ENCODE peak calls at places on chromosomes 5 and 9, in six cellular contexts. V is right lobe of liver, H is AG08396, A is AG08395, R is HFF-Myc, L is small intestine. T is an unnamed sample.
A peak's percentile ranks its signal among the peaks of the same experiment; 100 is the strongest.

GRCh38 chr9:119322137-119322695 is 47.0 kb downstream of the BRINP1 start:
- DNase-seq in V (no peak), H (no peak), A (no peak), R (no peak), L (no peak), T (no peak)

GRCh38 chr9:130036099-130036498 is 6.9 kb downstream of the FNBP1 start:
- DNase-seq in V (no peak), H (no peak), A (no peak), R (no peak), L (no peak), T (no peak)

GRCh38 chr5:157564149-157564711 is 11.3 kb downstream of the ADAM19 start:
- DNase-seq in V (no peak), H (no peak), A (no peak), R (no peak), L (peak; percentile 35), T (no peak)

GRCh38 chr5:129096382-129096991 is 1.9 kb downstream of the ISOC1 start:
- DNase-seq in V (no peak), H (no peak), A (no peak), R (no peak), L (peak; percentile 37), T (no peak)

GRCh38 chr9:127825319-127826051 is 22.8 kb downstream of the FPGS start:
- DNase-seq in V (peak; percentile 89), H (no peak), A (no peak), R (no peak), L (peak; percentile 34), T (no peak)

GRCh38 chr5:157651623-157652376 is 438 bp downstream of the SOX30 start:
- DNase-seq in V (peak; percentile 72), H (no peak), A (peak; percentile 48), R (no peak), L (peak; percentile 87), T (no peak)

GRCh38 chr9:133320421-133320881 is 15.5 kb downstream of the SURF6 start:
- DNase-seq in V (no peak), H (no peak), A (no peak), R (no peak), L (no peak), T (no peak)

GRCh38 chr5:122775713-122776084 is 819 bp downstream of the SNX2 start:
- DNase-seq in V (no peak), H (no peak), A (peak; percentile 5), R (no peak), L (peak; percentile 31), T (no peak)

GRCh38 chr5:150352531-150353394 is 4.7 kb upstream of the TCOF1 start:
- DNase-seq in V (no peak), H (no peak), A (no peak), R (no peak), L (no peak), T (no peak)

GRCh38 chr5:136007271-136007670 is 21.5 kb upstream of the TGFBI start:
- DNase-seq in V (no peak), H (no peak), A (no peak), R (no peak), L (no peak), T (no peak)

GRCh38 chr5:78964889-78965288 is 20.2 kb downstream of the ARSB start:
- DNase-seq in V (no peak), H (peak; percentile 22), A (peak; percentile 53), R (peak; percentile 41), L (peak; percentile 58), T (no peak)

GRCh38 chr9:31030741-31031202 is 1353.7 kb upstream of the ACO1 start:
- DNase-seq in V (no peak), H (peak; percentile 2), A (no peak), R (no peak), L (no peak), T (no peak)

GRCh38 chr9:81211741-81212140 is 477.6 kb downstream of the TLE1 start:
- DNase-seq in V (no peak), H (no peak), A (no peak), R (no peak), L (no peak), T (no peak)

GRCh38 chr5:80185095-80185494 is 70.8 kb downstream of the SERINC5 start:
- DNase-seq in V (no peak), H (no peak), A (no peak), R (no peak), L (no peak), T (no peak)